ENCODE peak calls at places on chromosome 17, in four cellular contexts. One of them, this sample, is unnamed.

GRCh38 chr17:44557653-44558285 is 485 bp downstream of the FZD2 start:
- DNase-seq in WTC11: peak
- DNase-seq in HepG2: no peak
- DNase-seq in K562: no peak
- DNase-seq in this sample: peak

GRCh38 chr17:67138392-67138791 is 94.0 kb downstream of the CACNG1 start:
- DNase-seq in WTC11: no peak
- DNase-seq in HepG2: peak
- DNase-seq in K562: no peak
- DNase-seq in this sample: no peak

GRCh38 chr17:30238387-30239088 is 3.0 kb upstream of the SLC6A4 start:
- DNase-seq in WTC11: peak
- DNase-seq in HepG2: no peak
- DNase-seq in K562: no peak
- DNase-seq in this sample: no peak

GRCh38 chr17:8150194-8151119 is 1.7 kb downstream of the PER1 start:
- DNase-seq in WTC11: no peak
- DNase-seq in HepG2: no peak
- DNase-seq in K562: no peak
- DNase-seq in this sample: no peak

GRCh38 chr17:44187131-44187899 is 543 bp downstream of the TMUB2 start:
- DNase-seq in WTC11: no peak
- DNase-seq in HepG2: no peak
- DNase-seq in K562: peak
- DNase-seq in this sample: no peak

GRCh38 chr17:29584452-29585079 is 4.9 kb downstream of the GIT1 start:
- DNase-seq in WTC11: no peak
- DNase-seq in HepG2: no peak
- DNase-seq in K562: no peak
- DNase-seq in this sample: no peak

GRCh38 chr17:62014526-62014925 is 50.6 kb downstream of the MED13 start:
- DNase-seq in WTC11: no peak
- DNase-seq in HepG2: no peak
- DNase-seq in K562: no peak
- DNase-seq in this sample: no peak

GRCh38 chr17:50102164-50102991 is 7.2 kb downstream of the PDK2 start:
- DNase-seq in WTC11: no peak
- DNase-seq in HepG2: peak
- DNase-seq in K562: no peak
- DNase-seq in this sample: no peak

GRCh38 chr17:16491703-16492612 is at the start of gene LRRC75A:
- DNase-seq in WTC11: peak
- DNase-seq in HepG2: no peak
- DNase-seq in K562: peak
- DNase-seq in this sample: peak

GRCh38 chr17:13209091-13209490 is 191.3 kb upstream of the ELAC2 start:
- DNase-seq in WTC11: no peak
- DNase-seq in HepG2: no peak
- DNase-seq in K562: no peak
- DNase-seq in this sample: no peak

GRCh38 chr17:57486978-57487377 is 230.7 kb downstream of the MSI2 start:
- DNase-seq in WTC11: no peak
- DNase-seq in HepG2: no peak
- DNase-seq in K562: no peak
- DNase-seq in this sample: no peak

GRCh38 chr17:46199379-46199778 is 6.2 kb upstream of the KANSL1 start:
- DNase-seq in WTC11: no peak
- DNase-seq in HepG2: no peak
- DNase-seq in K562: no peak
- DNase-seq in this sample: no peak

GRCh38 chr17:34569591-34569990 is 9.8 kb upstream of the TMEM132E start:
- DNase-seq in WTC11: no peak
- DNase-seq in HepG2: no peak
- DNase-seq in K562: no peak
- DNase-seq in this sample: no peak

GRCh38 chr17:68613739-68614298 is 12.7 kb upstream of the FAM20A start:
- DNase-seq in WTC11: peak
- DNase-seq in HepG2: peak
- DNase-seq in K562: peak
- DNase-seq in this sample: peak

GRCh38 chr17:48497103-48497502 is 33.7 kb downstream of the HOXB1 start:
- DNase-seq in WTC11: no peak
- DNase-seq in HepG2: no peak
- DNase-seq in K562: no peak
- DNase-seq in this sample: no peak

GRCh38 chr17:4483012-4483840 is 15.5 kb upstream of the SPNS2 start:
- DNase-seq in WTC11: no peak
- DNase-seq in HepG2: no peak
- DNase-seq in K562: no peak
- DNase-seq in this sample: peak

GRCh38 chr17:78484300-78485159 is 92.7 kb downstream of the DNAH17 start:
- DNase-seq in WTC11: peak
- DNase-seq in HepG2: no peak
- DNase-seq in K562: peak
- DNase-seq in this sample: peak

GRCh38 chr17:9575381-9576072 is at the start of gene STX8:
- DNase-seq in WTC11: peak
- DNase-seq in HepG2: peak
- DNase-seq in K562: peak
- DNase-seq in this sample: peak

GRCh38 chr17:8019161-8019560 is 16.7 kb downstream of the GUCY2D start:
- DNase-seq in WTC11: no peak
- DNase-seq in HepG2: no peak
- DNase-seq in K562: no peak
- DNase-seq in this sample: no peak

GRCh38 chr17:65677932-65678331 is 116.5 kb upstream of the AXIN2 start:
- DNase-seq in WTC11: no peak
- DNase-seq in HepG2: peak
- DNase-seq in K562: no peak
- DNase-seq in this sample: no peak

GRCh38 chr17:57326764-57327163 is 70.4 kb downstream of the MSI2 start:
- DNase-seq in WTC11: no peak
- DNase-seq in HepG2: no peak
- DNase-seq in K562: no peak
- DNase-seq in this sample: no peak

GRCh38 chr17:78706271-78706915 is 75.7 kb downstream of the CYTH1 start:
- DNase-seq in WTC11: no peak
- DNase-seq in HepG2: no peak
- DNase-seq in K562: no peak
- DNase-seq in this sample: peak

GRCh38 chr17:45019177-45019711 is 32.2 kb downstream of the DCAKD start:
- DNase-seq in WTC11: no peak
- DNase-seq in HepG2: no peak
- DNase-seq in K562: peak
- DNase-seq in this sample: peak

GRCh38 chr17:9887521-9887920 is 17.6 kb downstream of the RCVRN start:
- DNase-seq in WTC11: no peak
- DNase-seq in HepG2: no peak
- DNase-seq in K562: no peak
- DNase-seq in this sample: peak

GRCh38 chr17:64096037-64096436 is 33.9 kb downstream of the ERN1 start:
- DNase-seq in WTC11: no peak
- DNase-seq in HepG2: no peak
- DNase-seq in K562: no peak
- DNase-seq in this sample: no peak

GRCh38 chr17:38329808-38330730 is 13.7 kb downstream of the GPR179 start:
- DNase-seq in WTC11: no peak
- DNase-seq in HepG2: no peak
- DNase-seq in K562: no peak
- DNase-seq in this sample: no peak

GRCh38 chr17:63547083-63547523 is 3.2 kb upstream of the DCAF7 start:
- DNase-seq in WTC11: no peak
- DNase-seq in HepG2: no peak
- DNase-seq in K562: no peak
- DNase-seq in this sample: no peak

GRCh38 chr17:17493249-17493985 is 2.8 kb downstream of the RASD1 start:
- DNase-seq in WTC11: no peak
- DNase-seq in HepG2: no peak
- DNase-seq in K562: no peak
- DNase-seq in this sample: no peak

GRCh38 chr17:19270951-19271611 is 33.9 kb downstream of the EPN2 start:
- DNase-seq in WTC11: no peak
- DNase-seq in HepG2: no peak
- DNase-seq in K562: peak
- DNase-seq in this sample: no peak

GRCh38 chr17:28744104-28744801 is 442 bp downstream of the TRAF4 start:
- DNase-seq in WTC11: peak
- DNase-seq in HepG2: peak
- DNase-seq in K562: peak
- DNase-seq in this sample: peak

GRCh38 chr17:35291802-35292201 is 48.9 kb downstream of the SLFN5 start:
- DNase-seq in WTC11: no peak
- DNase-seq in HepG2: no peak
- DNase-seq in K562: no peak
- DNase-seq in this sample: peak

GRCh38 chr17:58969612-58970011 is 137.1 kb downstream of the TRIM37 start:
- DNase-seq in WTC11: no peak
- DNase-seq in HepG2: no peak
- DNase-seq in K562: no peak
- DNase-seq in this sample: no peak

GRCh38 chr17:6927290-6927844 is 68.5 kb upstream of the ALOX12 start:
- DNase-seq in WTC11: no peak
- DNase-seq in HepG2: no peak
- DNase-seq in K562: no peak
- DNase-seq in this sample: no peak
- TF ChIP-seq NR3C1 in WTC11: no peak
- TF ChIP-seq NR3C1 in HepG2: no peak
- TF ChIP-seq NR3C1 in K562: no peak
- TF ChIP-seq NR3C1 in this sample: no peak

GRCh38 chr17:55341432-55341831 is 76.7 kb downstream of the HLF start:
- DNase-seq in WTC11: no peak
- DNase-seq in HepG2: no peak
- DNase-seq in K562: no peak
- DNase-seq in this sample: no peak
- TF ChIP-seq NR3C1 in WTC11: no peak
- TF ChIP-seq NR3C1 in HepG2: no peak
- TF ChIP-seq NR3C1 in K562: no peak
- TF ChIP-seq NR3C1 in this sample: no peak

GRCh38 chr17:55089251-55089650 is 120.7 kb downstream of the STXBP4 start:
- DNase-seq in WTC11: no peak
- DNase-seq in HepG2: no peak
- DNase-seq in K562: no peak
- DNase-seq in this sample: no peak

GRCh38 chr17:55093358-55093757 is 124.8 kb downstream of the STXBP4 start:
- DNase-seq in WTC11: no peak
- DNase-seq in HepG2: no peak
- DNase-seq in K562: no peak
- DNase-seq in this sample: no peak

GRCh38 chr17:55086635-55087058 is 118.1 kb downstream of the STXBP4 start:
- DNase-seq in WTC11: no peak
- DNase-seq in HepG2: no peak
- DNase-seq in K562: peak
- DNase-seq in this sample: peak

GRCh38 chr17:55089955-55090573 is 121.5 kb downstream of the STXBP4 start:
- DNase-seq in WTC11: no peak
- DNase-seq in HepG2: peak
- DNase-seq in K562: peak
- DNase-seq in this sample: peak
- TF ChIP-seq NR3C1 in WTC11: no peak
- TF ChIP-seq NR3C1 in HepG2: no peak
- TF ChIP-seq NR3C1 in K562: no peak
- TF ChIP-seq NR3C1 in this sample: no peak

DNA sequence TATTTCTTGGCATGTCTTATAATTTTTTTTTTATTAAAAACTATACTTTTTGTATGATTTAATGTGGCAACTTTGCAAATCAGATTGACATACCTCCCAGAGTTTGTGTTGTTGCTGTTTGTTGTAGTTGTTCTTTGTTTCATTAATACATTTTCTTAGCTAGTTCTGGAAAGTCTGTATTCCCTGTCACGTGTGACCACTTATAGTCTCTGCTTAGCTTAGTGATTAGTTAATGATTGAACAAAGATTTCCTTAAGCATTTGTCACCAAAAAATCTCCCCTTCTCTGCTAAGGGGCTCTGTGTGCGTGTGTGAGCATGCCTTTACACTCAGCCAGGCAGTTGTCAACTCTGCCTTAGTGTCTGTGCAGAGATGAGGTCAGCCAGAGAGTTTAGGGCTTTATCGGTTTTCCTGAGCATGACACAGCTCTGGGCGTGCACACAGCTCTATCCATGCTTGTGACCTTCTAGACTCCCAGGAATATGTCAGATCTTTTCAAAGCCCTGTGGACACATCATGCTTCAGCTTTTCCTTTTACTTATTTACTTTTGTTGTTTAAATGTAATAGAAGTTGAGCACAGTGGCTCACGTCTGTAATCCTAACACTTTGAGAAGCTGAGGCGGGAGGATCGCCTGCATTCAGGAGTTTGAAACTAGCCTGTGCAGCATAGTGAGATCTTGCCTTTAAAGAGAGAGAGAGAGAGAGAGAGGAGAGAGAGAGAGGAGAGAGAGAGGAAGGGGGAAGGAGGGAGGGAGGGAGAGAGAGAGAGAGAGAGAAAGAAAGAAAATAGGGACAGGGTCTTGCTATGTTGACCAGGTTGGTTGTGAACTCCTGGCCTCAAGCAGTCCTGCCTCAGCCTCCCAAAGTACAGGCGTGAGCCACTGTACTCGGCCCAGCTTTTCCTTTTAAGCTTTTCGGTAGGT is 21.9 kb downstream of the DNAI2 start:
- DNase-seq in WTC11: no peak
- DNase-seq in HepG2: no peak
- DNase-seq in K562: peak
- DNase-seq in this sample: no peak
- TF ChIP-seq NR3C1 in WTC11: no peak
- TF ChIP-seq NR3C1 in HepG2: no peak
- TF ChIP-seq NR3C1 in K562: no peak
- TF ChIP-seq NR3C1 in this sample: no peak

GRCh38 chr17:82835122-82835521 is 4.7 kb downstream of the ZNF750 start:
- DNase-seq in WTC11: no peak
- DNase-seq in HepG2: no peak
- DNase-seq in K562: no peak
- DNase-seq in this sample: no peak
- TF ChIP-seq NR3C1 in WTC11: no peak
- TF ChIP-seq NR3C1 in HepG2: no peak
- TF ChIP-seq NR3C1 in K562: no peak
- TF ChIP-seq NR3C1 in this sample: no peak

This sample was measured in A549.